ENCODE peak calls at places on chromosome 14, in four cellular contexts. Q is activated naive CD4-positive, alpha-beta T cell treated with anti-CD3 and anti-CD28 coated beads for 36 hours; V is activated T-helper 2 cell treated with anti-CD3 and anti-CD28 coated beads, Interferon-gamma antibody, Interleukin-2, Interleukin-4, amounts not matched to agents 10 μg/mL and 5 μg/mL and 100 μg/mL, durations not matched to agents 14 hours and 24 hours and 36 hours; P is NCI-H1105. D is an unnamed sample.

GRCh38 chr14:105203057-105203494 is 22.0 kb upstream of the NUDT14 start:
- DNase-seq in Q (peak; percentile 70), V (peak; percentile 49), P (peak; percentile 47), D (peak; percentile 73)

GRCh38 chr14:92903359-92903758 is 19.6 kb upstream of the CHGA start:
- DNase-seq in Q (peak; percentile 39), V (no peak), P (no peak), D (no peak)

GRCh38 chr14:91284146-91284790 is 39.8 kb upstream of the GPR68 start:
- DNase-seq in Q (no peak), V (no peak), P (no peak), D (peak; percentile 88)

GRCh38 chr14:78399316-78399889 is 229.2 kb downstream of the NRXN3 start:
- DNase-seq in Q (peak; percentile 34), V (no peak), P (no peak), D (peak; percentile 5)

GRCh38 chr14:92469515-92469914 is 44.1 kb upstream of the RIN3 start:
- DNase-seq in Q (no peak), V (no peak), P (no peak), D (no peak)

GRCh38 chr14:68807148-68807600 is 14.3 kb upstream of the ZFP36L1 start:
- DNase-seq in Q (no peak), V (no peak), P (no peak), D (peak; percentile 56)

GRCh38 chr14:89033756-89034155 is 209.3 kb downstream of the TTC8 start:
- DNase-seq in Q (no peak), V (no peak), P (no peak), D (no peak)

GRCh38 chr14:97107070-97107469 is 309.9 kb downstream of the VRK1 start:
- DNase-seq in Q (no peak), V (no peak), P (no peak), D (peak; percentile 45)

GRCh38 chr14:20657216-20658211 is 16.0 kb upstream of the OR6S1 start:
- DNase-seq in Q (peak; percentile 52), V (no peak), P (peak; percentile 58), D (peak; percentile 46)

GRCh38 chr14:61774861-61775260 is 12.6 kb downstream of the SNAPC1 start:
- DNase-seq in Q (no peak), V (no peak), P (no peak), D (no peak)

GRCh38 chr14:99655521-99655920 is 10.6 kb downstream of the HHIPL1 start:
- DNase-seq in Q (no peak), V (no peak), P (no peak), D (peak; percentile 32)

GRCh38 chr14:94568186-94568585 is 6.9 kb downstream of the SERPINA4 start:
- DNase-seq in Q (no peak), V (no peak), P (no peak), D (no peak)

GRCh38 chr14:60838601-60839000 is 104.0 kb downstream of the MNAT1 start:
- DNase-seq in Q (no peak), V (no peak), P (no peak), D (no peak)